ENCODE peak calls at places on chromosome 11, in eight cellular contexts. G is transverse colon, J is body of pancreas, U is HCT116, N is tibial nerve, K is stomach, Q is ovary, C is endothelial cell of umbilical vein. M is an unnamed sample.

GRCh38 chr11:123434262-123434661 is 4.2 kb downstream of the GRAMD1B start:
- DNase-seq in G (peak; percentile 17), J (no peak), U (peak; percentile 43), N (no peak), K (no peak), Q (no peak), C (peak; percentile 25), M (no peak)

GRCh38 chr11:130813638-130814037 is 102.6 kb downstream of the SNX19 start:
- DNase-seq in G (no peak), J (no peak), U (no peak), N (no peak), K (no peak), Q (no peak), C (no peak), M (no peak)

GRCh38 chr11:14942735-14943134 is 29.4 kb downstream of the CALCA start:
- DNase-seq in G (no peak), J (no peak), U (no peak), N (no peak), K (no peak), Q (no peak), C (no peak), M (no peak)

GRCh38 chr11:120184946-120185677 is 25.7 kb upstream of the OAF start:
- DNase-seq in G (peak; percentile 82), J (peak; percentile 83), U (no peak), N (peak; percentile 85), K (peak; percentile 63), Q (peak; percentile 90), C (no peak), M (peak; percentile 93)

GRCh38 chr11:62792193-62792575 is 378 bp upstream of the TMEM223 start:
- DNase-seq in G (peak; percentile 29), J (no peak), U (no peak), N (no peak), K (no peak), Q (peak; percentile 31), C (no peak), M (no peak)

GRCh38 chr11:70397336-70397982 is 870 bp upstream of the CTTN start:
- DNase-seq in G (peak; percentile 20), J (peak; percentile 30), U (peak; percentile 13), N (no peak), K (no peak), Q (no peak), C (no peak), M (no peak)

GRCh38 chr11:94128171-94128745 is 383 bp upstream of the PANX1 start:
- DNase-seq in G (peak; percentile 57), J (no peak), U (no peak), N (peak; percentile 42), K (peak; percentile 38), Q (no peak), C (no peak), M (no peak)

GRCh38 chr11:132844956-132845355 is 687.3 kb downstream of the OPCML start:
- DNase-seq in G (no peak), J (no peak), U (no peak), N (no peak), K (no peak), Q (no peak), C (no peak), M (no peak)

GRCh38 chr11:34380696-34381095 is 22.9 kb upstream of the ABTB2 start:
- DNase-seq in G (no peak), J (no peak), U (peak; percentile 39), N (no peak), K (no peak), Q (no peak), C (no peak), M (no peak)

GRCh38 chr11:3674189-3674588 is 3.0 kb upstream of the CHRNA10 start:
- DNase-seq in G (no peak), J (no peak), U (no peak), N (no peak), K (no peak), Q (no peak), C (peak; percentile 47), M (no peak)

GRCh38 chr11:121240650-121241299 is 51.8 kb upstream of the SC5D start:
- DNase-seq in G (no peak), J (no peak), U (no peak), N (no peak), K (no peak), Q (no peak), C (no peak), M (no peak)

GRCh38 chr11:45886816-45887520 is 1.5 kb downstream of the MAPK8IP1 start:
- DNase-seq in G (no peak), J (no peak), U (no peak), N (no peak), K (no peak), Q (no peak), C (no peak), M (no peak)

GRCh38 chr11:128716231-128716630 is 22.4 kb downstream of the FLI1 start:
- DNase-seq in G (no peak), J (no peak), U (no peak), N (no peak), K (no peak), Q (no peak), C (no peak), M (no peak)

GRCh38 chr11:118791961-118792578 is 1.1 kb upstream of the DDX6 start:
- DNase-seq in G (peak; percentile 45), J (peak; percentile 48), U (no peak), N (peak; percentile 22), K (peak; percentile 37), Q (peak; percentile 43), C (no peak), M (peak; percentile 63)

GRCh38 chr11:6124245-6124644 is 16.8 kb downstream of the OR56B4 start:
- DNase-seq in G (no peak), J (no peak), U (no peak), N (no peak), K (no peak), Q (no peak), C (no peak), M (no peak)

GRCh38 chr11:57619331-57619730 is 21.8 kb downstream of the SERPING1 start:
- DNase-seq in G (no peak), J (no peak), U (peak; percentile 35), N (no peak), K (no peak), Q (no peak), C (no peak), M (no peak)

GRCh38 chr11:120337133-120337895 is 1.1 kb downstream of the ARHGEF12 start:
- DNase-seq in G (peak; percentile 43), J (peak; percentile 46), U (no peak), N (peak; percentile 42), K (no peak), Q (peak; percentile 44), C (peak; percentile 58), M (peak; percentile 82)

GRCh38 chr11:103730151-103730940 is 306.1 kb upstream of the DDI1 start:
- DNase-seq in G (no peak), J (no peak), U (no peak), N (no peak), K (no peak), Q (no peak), C (peak; percentile 19), M (no peak)

GRCh38 chr11:57567512-57568329 is at the start of gene UBE2L6:
- DNase-seq in G (peak; percentile 87), J (peak; percentile 80), U (no peak), N (peak; percentile 40), K (peak; percentile 85), Q (peak; percentile 82), C (no peak), M (peak; percentile 85)

GRCh38 chr11:32573228-32573627 is 10.4 kb upstream of the EIF3M start:
- DNase-seq in G (no peak), J (no peak), U (no peak), N (no peak), K (no peak), Q (no peak), C (no peak), M (no peak)

GRCh38 chr11:4071828-4072421 is 22.7 kb upstream of the RRM1 start:
- DNase-seq in G (no peak), J (no peak), U (no peak), N (no peak), K (no peak), Q (no peak), C (no peak), M (no peak)

GRCh38 chr11:77152846-77153245 is 24.8 kb downstream of the MYO7A start:
- DNase-seq in G (no peak), J (no peak), U (no peak), N (no peak), K (no peak), Q (no peak), C (no peak), M (no peak)

GRCh38 chr11:71180694-71181466 is 71.5 kb downstream of the SHANK2 start:
- DNase-seq in G (no peak), J (no peak), U (no peak), N (no peak), K (no peak), Q (no peak), C (no peak), M (no peak)

GRCh38 chr11:111975076-111975806 is 38.1 kb downstream of the DIXDC1 start:
- DNase-seq in G (no peak), J (no peak), U (no peak), N (no peak), K (no peak), Q (no peak), C (peak; percentile 88), M (no peak)

GRCh38 chr11:128206476-128206875 is 380.9 kb downstream of the ETS1 start:
- DNase-seq in G (no peak), J (no peak), U (no peak), N (no peak), K (no peak), Q (no peak), C (no peak), M (no peak)

DNA sequence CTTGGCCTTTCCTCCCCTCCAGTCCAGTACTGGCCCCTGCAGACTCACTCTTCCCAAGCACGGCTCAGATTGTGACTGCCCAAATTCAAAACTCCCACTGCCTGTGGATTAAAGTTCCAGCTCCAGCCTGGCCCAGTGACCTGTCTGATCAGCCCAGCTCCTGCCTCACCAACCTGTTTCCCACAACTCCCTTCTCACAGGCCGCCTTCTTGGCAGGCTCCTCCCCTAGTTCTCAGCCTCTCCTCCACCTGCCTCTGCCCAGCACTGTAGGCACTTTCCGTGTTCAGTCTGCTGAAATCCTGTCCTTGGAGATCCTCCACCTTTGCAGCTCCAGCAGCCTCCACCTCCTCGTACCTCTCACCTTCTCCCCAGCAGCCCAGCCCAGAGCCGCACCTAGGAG is 68.6 kb downstream of the MICAL2 start:
- DNase-seq in G (peak; percentile 67), J (peak; percentile 78), U (no peak), N (no peak), K (peak; percentile 79), Q (no peak), C (no peak), M (no peak)
- H3K27ac ChIP-seq in G (peak overlapping the region; percentile 70), J (peak overlapping the region; percentile 75), U (peak overlapping the region; percentile 59), N (peak overlapping the region; percentile 26), K (peak overlapping the region; percentile 61), Q (no peak overlapping the region), C (no peak overlapping the region), M (no peak overlapping the region)

GRCh38 chr11:59114344-59114743 is 7.3 kb downstream of the FAM111B start:
- DNase-seq in G (no peak), J (no peak), U (no peak), N (no peak), K (no peak), Q (no peak), C (no peak), M (no peak)
- TF ChIP-seq POLR2A in G (no peak), J (no peak), U (no peak), N (no peak), K (no peak), Q (no peak), C (no peak), M (no peak)

GRCh38 chr11:10564692-10565318 is 3.7 kb downstream of the LYVE1 start:
- DNase-seq in G (no peak), J (no peak), U (no peak), N (no peak), K (no peak), Q (no peak), C (peak; percentile 49), M (no peak)
- H3K27ac ChIP-seq in G (no peak overlapping the region), J (no peak overlapping the region), U (no peak overlapping the region), N (no peak overlapping the region), K (no peak overlapping the region), Q (no peak overlapping the region), C (no peak overlapping the region), M (no peak overlapping the region)

GRCh38 chr11:74398244-74399159 is at the start of gene PGM2L1:
- DNase-seq in G (peak; percentile 96), J (peak; percentile 94), U (peak; percentile 88), N (peak; percentile 95), K (peak; percentile 95), Q (peak; percentile 93), C (peak; percentile 95), M (peak; percentile 94)
- TF ChIP-seq POLR2A in G (peak; percentile 80), J (peak; percentile 76), U (peak; percentile 56), N (peak; percentile 20), K (no peak), Q (peak; percentile 35), C (peak; percentile 87), M (peak; percentile 47)

M was measured in right lobe of liver.